ENCODE peak calls at places on chromosome 18, in six cellular contexts. K, M, Q, A, I and N are unnamed samples.

GRCh38 chr18:14976736-14977430 is 228.9 kb downstream of the ANKRD30B start:
- DNase-seq in K (no peak), M (no peak), Q (no peak), A (no peak), I (peak; percentile 83), N (no peak)

GRCh38 chr18:73897517-73897916 is 250.1 kb downstream of the FBXO15 start:
- DNase-seq in K (no peak), M (peak; percentile 66), Q (no peak), A (no peak), I (no peak), N (no peak)

GRCh38 chr18:49656098-49656591 is 94.3 kb downstream of the LIPG start:
- DNase-seq in K (no peak), M (peak; percentile 64), Q (no peak), A (peak; percentile 44), I (peak; percentile 75), N (no peak)

GRCh38 chr18:23810396-23810795 is 121.1 kb downstream of the LAMA3 start:
- DNase-seq in K (no peak), M (no peak), Q (no peak), A (no peak), I (no peak), N (no peak)

GRCh38 chr18:77012120-77012519 is 120.5 kb downstream of the MBP start:
- DNase-seq in K (peak; percentile 59), M (no peak), Q (no peak), A (no peak), I (no peak), N (no peak)

GRCh38 chr18:75213610-75214009 is 3.0 kb downstream of the TSHZ1 start:
- DNase-seq in K (no peak), M (no peak), Q (no peak), A (peak; percentile 83), I (peak; percentile 50), N (no peak)

GRCh38 chr18:70621710-70622109 is 332.9 kb downstream of the SOCS6 start:
- DNase-seq in K (no peak), M (peak; percentile 64), Q (no peak), A (no peak), I (no peak), N (no peak)

GRCh38 chr18:79902640-79903039 is 48.8 kb downstream of the SLC66A2 start:
- DNase-seq in K (no peak), M (no peak), Q (no peak), A (no peak), I (no peak), N (no peak)

GRCh38 chr18:79684787-79685186 is 5.2 kb downstream of the CTDP1 start:
- DNase-seq in K (no peak), M (peak; percentile 32), Q (no peak), A (no peak), I (no peak), N (no peak)

GRCh38 chr18:58758606-58759005 is 87.3 kb downstream of the MALT1 start:
- DNase-seq in K (no peak), M (no peak), Q (no peak), A (no peak), I (no peak), N (no peak)

GRCh38 chr18:48785686-48786470 is 164.9 kb downstream of the SMAD7 start:
- DNase-seq in K (peak; percentile 43), M (peak; percentile 44), Q (no peak), A (no peak), I (no peak), N (no peak)

GRCh38 chr18:62420513-62421209 is 95.6 kb downstream of the TNFRSF11A start:
- DNase-seq in K (no peak), M (no peak), Q (peak; percentile 46), A (no peak), I (peak; percentile 66), N (no peak)

GRCh38 chr18:23380001-23380550 is 73.0 kb upstream of the RIOK3 start:
- DNase-seq in K (no peak), M (peak; percentile 65), Q (no peak), A (no peak), I (no peak), N (peak; percentile 26)

GRCh38 chr18:79607361-79607930 is 72.2 kb upstream of the CTDP1 start:
- DNase-seq in K (peak; percentile 41), M (no peak), Q (no peak), A (no peak), I (no peak), N (no peak)

DNA sequence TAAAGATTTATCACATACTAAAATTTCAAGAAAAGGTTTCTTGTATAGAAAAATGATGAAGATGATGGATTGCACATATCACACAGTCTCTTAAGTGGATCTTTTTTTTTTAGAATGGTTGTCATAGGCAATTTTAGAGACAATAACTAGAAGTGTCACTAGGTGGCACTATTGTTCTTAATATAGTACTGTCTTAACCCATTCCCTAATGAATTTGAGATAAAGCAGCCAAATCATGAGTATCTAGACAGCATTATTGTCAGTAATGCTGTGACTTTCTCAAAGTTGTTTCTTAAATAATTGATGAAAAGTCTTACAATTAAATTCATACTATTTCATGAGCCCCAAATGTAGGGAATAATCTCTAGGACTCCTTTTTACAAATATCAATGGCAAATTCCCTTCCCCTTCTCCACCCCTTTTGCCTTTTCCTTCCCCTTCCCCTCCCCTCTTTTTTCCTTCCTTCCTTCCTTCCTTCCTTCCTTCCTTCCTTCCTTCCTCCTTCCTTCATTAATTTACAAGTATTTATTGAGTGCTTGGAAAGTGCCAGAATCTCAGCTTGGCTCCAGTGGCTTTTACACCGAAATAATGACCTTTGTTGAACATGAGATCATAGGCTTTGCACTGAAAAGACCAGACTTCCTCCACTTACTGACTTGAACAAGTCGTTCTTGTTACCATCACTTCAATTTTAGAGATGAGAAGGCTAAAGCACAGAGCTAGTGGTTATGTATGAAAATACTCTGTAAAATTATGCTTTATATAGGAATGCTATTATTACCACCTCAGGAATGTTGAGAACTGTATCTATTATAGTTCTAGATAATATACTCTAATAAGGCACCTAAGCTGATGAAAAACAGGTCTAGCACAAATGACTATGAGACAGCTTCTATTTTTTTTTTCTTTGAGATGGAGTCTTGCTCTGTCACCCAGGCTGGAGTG is 19.8 kb downstream of the MYL12B start:
- DNase-seq in K (no peak), M (no peak), Q (no peak), A (peak; percentile 75), I (peak; percentile 80), N (no peak)
- TF ChIP-seq CTCF in K (peak; percentile 63), M (peak; percentile 90), Q (peak; percentile 68), A (peak; percentile 22), I (peak; percentile 52), N (no peak)

GRCh38 chr18:32893915-32894314 is 121.1 kb upstream of the KLHL14 start:
- DNase-seq in K (no peak), M (no peak), Q (no peak), A (no peak), I (peak; percentile 20), N (no peak)
- TF ChIP-seq CTCF in K (no peak), M (peak; percentile 74), Q (no peak), A (peak; percentile 3), I (peak; percentile 16), N (no peak)

DNA sequence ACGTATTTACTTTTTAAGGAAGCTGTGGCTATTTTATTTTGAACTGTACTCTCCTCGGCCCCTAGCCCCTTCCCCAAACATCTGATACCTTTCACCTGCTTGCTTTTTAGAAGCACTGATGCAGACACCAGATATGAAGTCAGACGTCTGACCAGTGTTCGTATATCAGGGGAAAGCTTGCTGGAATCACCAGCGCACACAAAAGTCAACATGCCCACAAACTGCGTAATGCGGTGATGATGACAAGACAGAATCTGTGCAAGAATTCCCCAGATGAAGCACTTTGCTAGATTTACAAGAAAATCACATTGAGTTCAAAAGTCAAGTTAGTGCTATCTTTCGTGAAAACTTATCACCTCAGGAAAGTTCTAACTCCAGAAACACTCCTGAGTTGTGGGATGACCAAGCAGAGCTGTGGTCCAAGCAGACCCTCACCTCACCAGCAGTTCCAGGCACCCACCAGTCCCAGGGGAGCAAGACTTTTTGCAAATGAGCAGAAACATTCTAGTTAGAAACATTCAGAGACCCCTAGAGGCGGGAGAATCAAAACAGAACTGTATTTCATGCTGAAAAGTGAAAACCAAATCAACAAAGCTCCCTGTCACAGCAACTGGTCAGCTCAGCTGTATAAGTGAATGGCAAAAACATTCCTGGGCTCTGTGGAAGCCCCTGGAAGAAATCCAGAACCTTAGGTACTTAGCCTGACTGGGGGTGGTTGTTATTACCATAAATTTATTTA is 55.7 kb downstream of the INO80C start:
- DNase-seq in K (no peak), M (no peak), Q (peak; percentile 21), A (no peak), I (no peak), N (no peak)
- TF ChIP-seq CTCF in K (no peak), M (peak; percentile 39), Q (no peak), A (no peak), I (no peak), N (no peak)

DNA sequence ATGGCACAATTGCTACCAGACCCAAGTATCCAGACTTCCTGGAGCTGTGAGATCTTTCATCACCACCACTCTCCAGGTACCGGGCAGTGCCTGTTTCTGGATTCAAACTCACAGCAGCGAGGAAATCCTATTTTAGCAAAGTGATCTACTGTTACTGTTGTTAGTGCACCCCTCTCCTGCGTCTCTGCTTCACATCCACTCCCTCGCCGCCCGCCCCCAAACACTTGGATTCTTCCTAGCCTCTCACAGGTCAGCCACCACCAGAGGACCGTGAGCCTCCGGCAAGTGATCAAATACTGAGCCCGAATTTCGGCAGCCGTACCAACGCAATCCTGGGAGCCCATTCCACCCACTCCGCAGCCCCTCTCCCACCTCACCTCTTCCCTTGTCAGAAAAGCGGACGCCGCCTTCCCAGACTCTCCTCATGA is 519 bp downstream of the METTL4 start:
- DNase-seq in K (peak; percentile 88), M (peak; percentile 89), Q (peak; percentile 62), A (peak; percentile 24), I (peak; percentile 73), N (peak; percentile 57)
- TF ChIP-seq CTCF in K (no peak), M (peak; percentile 30), Q (no peak), A (no peak), I (no peak), N (no peak)

DNA sequence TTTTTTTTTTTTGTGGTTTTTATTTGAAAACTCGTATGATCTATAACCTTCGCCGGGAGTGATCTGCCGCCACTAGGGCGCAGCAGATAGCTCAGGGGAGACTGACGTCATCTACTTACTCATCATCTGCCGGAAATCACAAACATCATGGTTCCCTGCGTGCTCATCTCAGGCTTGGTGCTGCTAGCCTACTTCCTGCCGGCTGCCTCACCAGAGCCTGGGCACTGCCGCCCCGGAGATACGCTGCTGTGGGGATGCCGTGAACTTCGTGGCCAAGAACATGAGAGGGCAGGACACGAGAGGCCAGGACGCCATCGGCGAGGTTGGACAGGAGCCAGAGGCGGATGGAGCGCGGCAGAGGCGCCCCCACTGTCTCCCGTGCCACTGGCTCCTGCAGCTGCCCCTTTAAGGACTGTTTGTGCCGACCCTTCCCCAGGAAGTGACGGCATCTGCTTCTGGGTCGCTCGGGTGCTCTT is 68.8 kb downstream of the DOK6 start:
- DNase-seq in K (peak; percentile 64), M (peak; percentile 84), Q (no peak), A (peak; percentile 11), I (peak; percentile 33), N (no peak)
- TF ChIP-seq CTCF in K (no peak), M (peak; percentile 78), Q (no peak), A (peak; percentile 47), I (no peak), N (no peak)

DNA sequence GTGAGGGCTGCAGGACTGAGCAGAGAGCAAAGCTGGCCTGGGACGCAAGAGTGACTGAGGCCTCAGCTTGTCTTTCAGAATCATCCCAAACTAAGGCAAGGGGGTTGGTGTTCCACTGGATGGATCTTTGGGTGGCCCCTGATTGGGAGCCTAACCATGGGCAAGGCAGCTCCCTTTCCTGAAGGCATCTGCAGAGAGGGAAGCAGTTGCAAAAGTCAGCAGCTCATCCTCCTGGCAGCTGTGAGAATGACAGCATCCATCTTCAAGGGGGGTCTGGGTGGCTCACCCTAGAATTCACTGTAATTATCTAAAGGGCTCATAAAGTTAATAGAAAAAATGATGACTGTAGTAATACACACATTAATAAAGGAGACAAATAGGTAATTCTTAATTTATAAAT is 46.5 kb upstream of the RAB31 start:
- DNase-seq in K (no peak), M (no peak), Q (no peak), A (no peak), I (peak; percentile 36), N (no peak)
- TF ChIP-seq CTCF in K (no peak), M (peak; percentile 56), Q (no peak), A (peak; percentile 35), I (peak; percentile 27), N (no peak)